ENCODE peak calls at places on chromosomes 4 and X, in nine cellular contexts. L is lung; E is WERI-Rb-1; M is CD8-positive, alpha-beta T cell; G is esophagus muscularis mucosa; T is Peyer's patch; Q is psoas muscle; K is PC-3; D is upper lobe of left lung. R is an unnamed sample.

GRCh38 chr4:125833-126232 is 1.5 kb downstream of the ZNF718 start:
- DNase-seq in E (peak; percentile 18), D (no peak), Q (no peak), G (no peak), M (no peak), K (no peak), L (no peak), T (no peak), R (no peak)

GRCh38 chr4:165464813-165465381 is 86.1 kb downstream of the CPE start:
- DNase-seq in Q (no peak), D (no peak), L (no peak), K (peak; percentile 51), G (no peak), T (no peak), E (no peak), M (no peak), R (peak; percentile 30)

GRCh38 chrX:133297284-133297683 is 79.1 kb upstream of the TFDP3 start:
- DNase-seq in Q (no peak), T (no peak), L (no peak), G (no peak), E (no peak), D (no peak), M (no peak), K (peak; percentile 86), R (peak; percentile 87)

GRCh38 chr4:186936496-186937375 is 213.1 kb upstream of the FAT1 start:
- DNase-seq in Q (no peak), G (no peak), L (no peak), D (no peak), T (no peak), E (no peak), M (no peak), K (peak; percentile 79), R (peak; percentile 85)

GRCh38 chr4:176883681-176884418 is 91.1 kb upstream of the VEGFC start:
- DNase-seq in G (no peak), Q (no peak), T (no peak), M (no peak), L (no peak), E (no peak), D (no peak), K (peak; percentile 93), R (peak; percentile 97)

GRCh38 chr4:2286904-2287593 is 25.1 kb upstream of the MXD4 start:
- DNase-seq in L (no peak), K (no peak), Q (no peak), E (peak; percentile 88), G (no peak), M (no peak), T (no peak), D (peak; percentile 39), R (no peak)

GRCh38 chrX:149495573-149496071 is 9.5 kb downstream of the IDS start:
- DNase-seq in D (no peak), K (peak; percentile 92), E (no peak), T (no peak), L (no peak), G (no peak), M (no peak), Q (peak; percentile 26), R (peak; percentile 83)

GRCh38 chr4:36224969-36225903 is 19.1 kb downstream of the ARAP2 start:
- DNase-seq in Q (no peak), K (peak; percentile 8), L (no peak), T (peak; percentile 36), E (no peak), D (no peak), G (no peak), M (no peak), R (no peak)

GRCh38 chrX:55488559-55489314 is 911 bp downstream of the USP51 start:
- DNase-seq in E (peak; percentile 64), M (peak; percentile 52), D (peak; percentile 93), K (peak; percentile 31), T (peak; percentile 64), Q (peak; percentile 56), G (peak; percentile 91), L (peak; percentile 47), R (peak; percentile 32)

GRCh38 chr4:185778307-185778706 is 33.7 kb downstream of the SORBS2 start:
- DNase-seq in Q (no peak), G (peak; percentile 60), E (no peak), L (no peak), T (no peak), D (no peak), M (no peak), K (peak; percentile 41), R (no peak)

GRCh38 chrX:72273718-72274117 is 3.3 kb downstream of the RPS4X start:
- DNase-seq in K (no peak), T (no peak), E (no peak), G (no peak), M (no peak), D (no peak), Q (no peak), L (no peak), R (no peak)

GRCh38 chr4:113760094-113760851 is 1.3 kb downstream of the CAMK2D start:
- DNase-seq in E (peak; percentile 40), G (no peak), T (peak; percentile 61), K (peak; percentile 40), M (peak; percentile 24), D (no peak), Q (peak; percentile 31), L (peak; percentile 58), R (peak; percentile 52)

GRCh38 chr4:70192895-70193294 is 2.6 kb upstream of the ODAM start:
- DNase-seq in L (no peak), D (no peak), M (no peak), G (no peak), Q (no peak), E (no peak), T (no peak), K (no peak), R (no peak)

GRCh38 chrX:49934729-49935128 is 12.3 kb downstream of the CLCN5 start:
- DNase-seq in M (no peak), Q (no peak), D (no peak), E (no peak), K (peak; percentile 49), L (no peak), T (no peak), G (no peak), R (no peak)

GRCh38 chr4:100450449-100450848 is 67.4 kb downstream of the EMCN start:
- DNase-seq in M (no peak), T (no peak), Q (no peak), D (no peak), G (no peak), E (no peak), L (no peak), K (no peak), R (peak; percentile 18)

GRCh38 chr4:146638801-146639351 is at the start of gene POU4F2:
- DNase-seq in T (no peak), E (peak; percentile 70), D (peak; percentile 70), K (no peak), M (no peak), G (no peak), L (no peak), Q (no peak), R (peak; percentile 3)

GRCh38 chr4:26320159-26320452 is 708 bp upstream of the RBPJ start:
- DNase-seq in E (no peak), L (no peak), D (no peak), G (no peak), K (no peak), T (peak; percentile 31), M (no peak), Q (no peak), R (peak; percentile 37)

GRCh38 chrX:3548743-3549441 is 164.6 kb downstream of the PRKX start:
- DNase-seq in E (peak; percentile 11), Q (no peak), K (peak; percentile 48), M (no peak), D (no peak), T (no peak), L (no peak), G (no peak), R (peak; percentile 62)

GRCh38 chr4:3792813-3793212 is 26.6 kb downstream of the ADRA2C start:
- DNase-seq in E (peak; percentile 88), L (no peak), Q (no peak), K (no peak), T (no peak), M (no peak), D (no peak), G (no peak), R (no peak)

GRCh38 chr4:19473569-19473968 is 778.1 kb upstream of the SLIT2 start:
- DNase-seq in G (no peak), M (no peak), D (no peak), T (no peak), Q (no peak), E (no peak), K (no peak), L (no peak), R (no peak)
- H3K9me3 ChIP-seq in G (no peaks in the 10 kb centered on the region), M (peaks cover 4% of the 10 kb centered on the region), D (no peaks in the 10 kb centered on the region), T (no peaks in the 10 kb centered on the region), Q (peaks cover 14% of the 10 kb centered on the region), E (no peaks in the 10 kb centered on the region), K (no peaks in the 10 kb centered on the region), L (no peaks in the 10 kb centered on the region), R (no peaks in the 10 kb centered on the region)

DNA sequence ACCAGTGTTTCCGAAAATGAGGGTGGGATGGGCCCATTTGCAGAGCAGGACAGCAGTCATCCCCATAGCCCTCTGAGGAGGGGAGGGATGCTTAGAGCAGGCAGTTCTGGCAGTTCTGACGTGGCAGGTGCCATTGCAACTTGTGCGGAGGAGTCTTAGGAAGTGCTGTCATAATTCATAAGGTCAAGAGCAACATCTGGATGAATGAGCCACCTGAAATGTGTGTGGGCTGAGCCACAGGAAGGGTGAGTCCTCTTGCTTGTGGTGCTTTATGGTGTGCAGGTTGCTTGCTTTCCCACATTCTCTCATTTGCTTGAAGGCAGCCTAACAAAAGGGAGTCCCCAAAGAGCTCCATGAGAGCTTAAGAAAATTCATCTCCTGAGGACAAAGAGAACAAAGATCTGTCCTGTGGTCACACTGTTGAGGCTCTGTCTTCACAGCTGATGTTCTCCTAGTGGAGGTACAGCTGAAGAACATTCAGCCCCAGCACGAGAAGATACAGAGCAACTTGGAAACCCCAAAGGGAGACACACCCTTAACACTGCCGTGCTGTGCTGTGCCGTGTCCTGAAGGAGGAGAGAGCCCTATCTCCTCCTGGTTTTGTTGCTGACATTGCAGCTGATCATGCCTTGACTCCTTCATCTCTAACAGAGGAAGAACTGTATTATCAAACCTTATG is 60.3 kb downstream of the DLG3 start:
- DNase-seq in G (no peak), D (no peak), K (no peak), L (no peak), Q (no peak), E (no peak), M (no peak), T (no peak), R (no peak)
- H3K9me3 ChIP-seq in G (no peaks in the 10 kb centered on the region), D (no peaks in the 10 kb centered on the region), K (no peaks in the 10 kb centered on the region), L (no peaks in the 10 kb centered on the region), Q (no peaks in the 10 kb centered on the region), E (no peaks in the 10 kb centered on the region), M (no peaks in the 10 kb centered on the region), T (no peaks in the 10 kb centered on the region), R (no peaks in the 10 kb centered on the region)

GRCh38 chr4:6056976-6057766 is 38.9 kb upstream of the C4orf50 start:
- DNase-seq in L (no peak), D (no peak), Q (no peak), T (no peak), E (no peak), G (no peak), M (no peak), K (no peak), R (no peak)
- H3K9me3 ChIP-seq in L (no peaks in the 10 kb centered on the region), D (peaks cover 40% of the 10 kb centered on the region), Q (peaks cover 22% of the 10 kb centered on the region), T (peaks cover 31% of the 10 kb centered on the region), E (peaks cover 24% of the 10 kb centered on the region), G (no peaks in the 10 kb centered on the region), M (peaks cover 8% of the 10 kb centered on the region), K (no peaks in the 10 kb centered on the region), R (peaks cover 29% of the 10 kb centered on the region)

DNA sequence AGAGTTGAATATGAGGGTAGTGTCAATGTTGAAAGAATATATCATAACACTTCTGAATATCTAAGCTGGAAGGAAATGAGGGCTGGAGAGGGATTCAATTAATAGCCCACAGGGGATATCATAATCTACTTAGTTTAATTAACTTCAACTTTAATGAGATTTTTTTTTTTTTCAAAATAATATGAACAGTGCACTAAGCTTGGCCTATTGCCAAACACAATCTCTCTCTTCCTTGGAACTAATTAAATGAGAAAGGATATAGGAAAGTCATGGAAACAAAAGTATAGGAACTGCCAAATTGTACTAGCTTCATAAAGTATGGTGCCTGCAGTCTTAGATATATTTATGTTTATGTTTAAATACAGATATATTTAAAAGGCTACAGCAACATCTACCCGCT is 94.6 kb upstream of the SMIM10 start:
- DNase-seq in K (no peak), D (no peak), Q (no peak), L (no peak), T (no peak), M (no peak), G (no peak), E (no peak), R (no peak)
- H3K9me3 ChIP-seq in K (no peaks in the 10 kb centered on the region), D (no peaks in the 10 kb centered on the region), Q (no peaks in the 10 kb centered on the region), L (no peaks in the 10 kb centered on the region), T (no peaks in the 10 kb centered on the region), M (no peaks in the 10 kb centered on the region), G (no peaks in the 10 kb centered on the region), E (no peaks in the 10 kb centered on the region), R (no peaks in the 10 kb centered on the region)

R was measured in astrocyte.